ENCODE peak calls at places on chromosome 17, in five cellular contexts. One of them, this sample, is unnamed.

GRCh38 chr17:20094777-20095176 is 85.6 kb downstream of the SPECC1 start:
- DNase-seq in transverse colon: no peak
- DNase-seq in dorsolateral prefrontal cortex: no peak
- DNase-seq in body of pancreas: no peak
- DNase-seq in SK-N-SH: no peak
- DNase-seq in this sample: peak

GRCh38 chr17:27756467-27757371 is 43.6 kb downstream of the NOS2 start:
- DNase-seq in body of pancreas: peak
- DNase-seq in dorsolateral prefrontal cortex: peak
- DNase-seq in transverse colon: peak
- DNase-seq in SK-N-SH: peak
- DNase-seq in this sample: peak

GRCh38 chr17:34423978-34424813 is 61.2 kb upstream of the CCL1 start:
- DNase-seq in SK-N-SH: no peak
- DNase-seq in body of pancreas: no peak
- DNase-seq in transverse colon: no peak
- DNase-seq in dorsolateral prefrontal cortex: no peak
- DNase-seq in this sample: no peak

GRCh38 chr17:62859146-62859545 is 51.0 kb upstream of the MARCHF10 start:
- DNase-seq in transverse colon: no peak
- DNase-seq in body of pancreas: no peak
- DNase-seq in dorsolateral prefrontal cortex: no peak
- DNase-seq in SK-N-SH: no peak
- DNase-seq in this sample: no peak

GRCh38 chr17:35660902-35661301 is 70.5 kb upstream of the RASL10B start:
- DNase-seq in body of pancreas: no peak
- DNase-seq in SK-N-SH: no peak
- DNase-seq in transverse colon: no peak
- DNase-seq in dorsolateral prefrontal cortex: no peak
- DNase-seq in this sample: no peak

GRCh38 chr17:1186214-1186820 is 6.5 kb upstream of the ABR start:
- DNase-seq in body of pancreas: no peak
- DNase-seq in transverse colon: no peak
- DNase-seq in dorsolateral prefrontal cortex: no peak
- DNase-seq in SK-N-SH: no peak
- DNase-seq in this sample: peak

GRCh38 chr17:58305626-58306025 is 23.0 kb downstream of the TSPOAP1 start:
- DNase-seq in dorsolateral prefrontal cortex: no peak
- DNase-seq in body of pancreas: no peak
- DNase-seq in transverse colon: no peak
- DNase-seq in SK-N-SH: no peak
- DNase-seq in this sample: no peak

GRCh38 chr17:58285422-58285810 is 4.7 kb upstream of the MPO start:
- DNase-seq in body of pancreas: no peak
- DNase-seq in transverse colon: no peak
- DNase-seq in SK-N-SH: no peak
- DNase-seq in dorsolateral prefrontal cortex: peak
- DNase-seq in this sample: no peak

DNA sequence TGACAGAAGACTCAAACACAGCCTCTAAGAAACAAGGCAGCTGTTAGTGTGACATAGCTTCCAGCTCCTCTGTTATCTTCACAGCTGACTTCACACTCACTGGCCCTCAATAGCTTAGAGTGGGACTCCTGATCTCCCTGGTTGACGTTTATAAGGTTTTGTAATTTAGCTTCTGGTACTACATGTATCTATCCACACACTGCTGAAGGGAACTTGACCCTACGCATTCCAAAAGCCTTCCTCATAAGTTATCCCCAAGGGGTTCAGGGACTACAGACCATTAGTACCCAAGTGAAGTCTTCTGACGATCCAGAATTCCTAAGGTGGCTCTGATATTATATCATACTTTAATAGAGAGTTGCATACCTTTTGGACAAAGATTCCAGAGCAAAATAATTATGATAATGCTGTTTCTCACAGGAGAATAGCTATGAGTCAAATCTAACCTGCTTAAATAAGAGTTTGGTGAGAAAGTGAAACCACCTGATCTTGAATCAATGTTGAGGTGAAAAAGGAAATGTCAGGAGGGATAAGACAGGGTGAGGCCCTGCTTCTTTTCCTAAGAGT is 14.5 kb downstream of the ACACA start:
- DNase-seq in transverse colon: no peak
- DNase-seq in dorsolateral prefrontal cortex: no peak
- DNase-seq in body of pancreas: no peak
- DNase-seq in SK-N-SH: no peak
- DNase-seq in this sample: peak
- H3K4me3 ChIP-seq in transverse colon: no peak
- H3K4me3 ChIP-seq in dorsolateral prefrontal cortex: no peak
- H3K4me3 ChIP-seq in body of pancreas: no peak
- H3K4me3 ChIP-seq in SK-N-SH: peak
- H3K4me3 ChIP-seq in this sample: no peak

GRCh38 chr17:82318169-82318498 is 726 bp upstream of the CD7 start:
- DNase-seq in transverse colon: no peak
- DNase-seq in SK-N-SH: no peak
- DNase-seq in body of pancreas: no peak
- DNase-seq in dorsolateral prefrontal cortex: no peak
- DNase-seq in this sample: no peak

GRCh38 chr17:82317394-82318168 is at the start of gene CD7:
- DNase-seq in SK-N-SH: no peak
- DNase-seq in dorsolateral prefrontal cortex: no peak
- DNase-seq in transverse colon: no peak
- DNase-seq in body of pancreas: no peak
- DNase-seq in this sample: no peak

GRCh38 chr17:82315703-82316358 is 1.6 kb downstream of the CD7 start:
- DNase-seq in dorsolateral prefrontal cortex: no peak
- DNase-seq in body of pancreas: no peak
- DNase-seq in transverse colon: no peak
- DNase-seq in SK-N-SH: no peak
- DNase-seq in this sample: no peak

GRCh38 chr17:82314721-82315605 is 2.4 kb downstream of the CD7 start:
- DNase-seq in transverse colon: no peak
- DNase-seq in body of pancreas: no peak
- DNase-seq in SK-N-SH: no peak
- DNase-seq in dorsolateral prefrontal cortex: no peak
- DNase-seq in this sample: no peak

DNA sequence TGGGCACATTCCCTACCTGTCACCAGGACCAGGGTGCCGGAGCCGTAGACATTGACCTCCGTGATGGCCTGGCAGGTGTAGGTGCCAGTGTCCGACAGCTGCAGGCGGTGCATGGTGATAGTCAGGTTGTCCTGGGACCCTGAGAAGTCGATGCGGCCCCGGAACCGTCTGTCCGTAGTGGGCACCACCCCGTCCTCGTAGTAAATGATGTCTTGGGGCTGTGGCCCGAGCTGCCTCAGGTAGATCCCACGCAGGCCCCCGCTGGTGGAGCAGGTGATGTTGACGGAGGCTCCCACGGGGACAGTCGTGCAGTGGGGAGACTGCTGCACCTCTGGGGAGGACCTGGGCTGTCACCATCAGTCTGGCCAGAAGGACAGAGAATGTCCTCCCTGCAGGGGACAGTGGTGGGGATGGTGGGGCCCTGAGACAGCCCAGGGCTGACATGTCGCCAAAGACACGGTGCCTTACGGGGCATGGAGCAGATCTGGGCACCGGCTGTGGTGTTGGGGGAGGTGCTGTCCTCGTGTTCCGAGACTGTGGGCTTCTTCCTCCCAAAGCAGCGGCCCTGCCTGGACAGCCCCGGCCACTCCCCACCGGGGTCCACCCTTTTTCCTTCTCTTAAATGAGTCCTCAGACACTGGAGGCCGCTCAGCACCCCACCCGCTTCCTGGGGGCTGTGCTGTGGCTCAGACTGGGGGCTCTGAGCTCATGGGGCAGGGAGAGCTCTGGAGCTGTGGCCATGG is 586 bp downstream of the CD7 start:
- DNase-seq in transverse colon: no peak
- DNase-seq in dorsolateral prefrontal cortex: no peak
- DNase-seq in body of pancreas: no peak
- DNase-seq in SK-N-SH: no peak
- DNase-seq in this sample: no peak
- H3K4me3 ChIP-seq in transverse colon: peak
- H3K4me3 ChIP-seq in dorsolateral prefrontal cortex: no peak
- H3K4me3 ChIP-seq in body of pancreas: no peak
- H3K4me3 ChIP-seq in SK-N-SH: no peak
- H3K4me3 ChIP-seq in this sample: no peak

GRCh38 chr17:49315974-49316570 is 46.0 kb downstream of the ZNF652 start:
- DNase-seq in body of pancreas: no peak
- DNase-seq in SK-N-SH: no peak
- DNase-seq in dorsolateral prefrontal cortex: no peak
- DNase-seq in transverse colon: no peak
- DNase-seq in this sample: no peak
- H3K4me3 ChIP-seq in body of pancreas: no peak
- H3K4me3 ChIP-seq in SK-N-SH: peak
- H3K4me3 ChIP-seq in dorsolateral prefrontal cortex: peak
- H3K4me3 ChIP-seq in transverse colon: no peak
- H3K4me3 ChIP-seq in this sample: no peak

DNA sequence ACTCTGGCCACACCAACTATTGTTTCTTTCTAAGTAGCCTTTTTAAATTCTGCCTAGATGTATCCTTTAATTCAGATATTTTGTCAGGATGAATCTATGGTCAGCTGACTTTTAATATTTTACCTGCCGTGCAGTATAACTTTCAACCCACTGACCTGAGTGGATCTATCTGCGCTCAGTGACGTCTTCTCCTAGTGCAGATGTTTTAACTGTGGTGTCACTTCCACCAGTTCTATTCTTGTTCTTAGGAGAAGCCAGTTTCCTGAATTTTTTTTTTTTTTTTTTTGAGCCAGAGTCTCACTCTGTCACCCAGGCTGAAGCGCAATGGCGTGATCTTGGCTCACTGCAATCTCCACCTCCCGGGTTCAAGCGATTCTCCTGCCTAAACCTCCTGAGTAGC is 5.0 kb upstream of the TM4SF5 start:
- DNase-seq in transverse colon: no peak
- DNase-seq in dorsolateral prefrontal cortex: no peak
- DNase-seq in body of pancreas: no peak
- DNase-seq in SK-N-SH: no peak
- DNase-seq in this sample: no peak
- H3K4me3 ChIP-seq in transverse colon: no peak
- H3K4me3 ChIP-seq in dorsolateral prefrontal cortex: no peak
- H3K4me3 ChIP-seq in body of pancreas: no peak
- H3K4me3 ChIP-seq in SK-N-SH: no peak
- H3K4me3 ChIP-seq in this sample: no peak

GRCh38 chr17:51118330-51119195 is 2.1 kb downstream of the SPAG9 start:
- DNase-seq in SK-N-SH: peak
- DNase-seq in dorsolateral prefrontal cortex: no peak
- DNase-seq in body of pancreas: peak
- DNase-seq in transverse colon: peak
- DNase-seq in this sample: peak
- H3K4me3 ChIP-seq in SK-N-SH: peak
- H3K4me3 ChIP-seq in dorsolateral prefrontal cortex: peak
- H3K4me3 ChIP-seq in body of pancreas: peak
- H3K4me3 ChIP-seq in transverse colon: peak
- H3K4me3 ChIP-seq in this sample: peak

DNA sequence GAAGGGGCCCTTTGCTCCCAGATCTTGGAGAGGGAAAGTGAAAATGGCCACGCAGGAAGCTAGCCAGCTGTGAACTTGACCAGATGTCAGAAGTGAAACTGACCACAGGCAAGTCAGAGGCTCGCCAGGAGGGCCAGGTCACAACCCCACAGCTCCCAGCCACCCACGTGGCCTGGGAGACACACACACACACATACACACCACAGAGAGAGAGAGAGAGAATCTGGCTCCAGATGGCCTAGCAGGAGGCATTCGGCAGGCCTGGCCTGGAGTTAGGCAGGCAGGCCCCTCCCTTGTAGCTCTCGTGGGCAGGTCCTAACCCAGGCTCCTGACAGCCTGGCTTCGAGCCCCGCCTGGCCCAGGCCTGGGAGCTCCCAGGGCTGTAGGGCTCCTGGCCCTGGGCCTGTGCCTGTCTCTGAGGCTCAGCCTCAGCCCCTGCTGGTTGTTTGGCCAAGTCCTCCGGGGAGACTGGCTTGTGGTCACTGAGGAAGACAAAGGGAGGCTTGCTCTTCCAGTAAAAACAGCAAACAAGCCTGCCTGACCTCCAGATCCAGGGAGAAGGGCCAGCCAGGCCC is 20.2 kb downstream of the NGFR start:
- DNase-seq in SK-N-SH: peak
- DNase-seq in transverse colon: peak
- DNase-seq in body of pancreas: peak
- DNase-seq in dorsolateral prefrontal cortex: peak
- DNase-seq in this sample: peak
- H3K4me3 ChIP-seq in SK-N-SH: no peak
- H3K4me3 ChIP-seq in transverse colon: no peak
- H3K4me3 ChIP-seq in body of pancreas: no peak
- H3K4me3 ChIP-seq in dorsolateral prefrontal cortex: no peak
- H3K4me3 ChIP-seq in this sample: no peak

GRCh38 chr17:2393954-2394749 is 6.7 kb downstream of the MNT start:
- DNase-seq in transverse colon: peak
- DNase-seq in body of pancreas: no peak
- DNase-seq in SK-N-SH: peak
- DNase-seq in dorsolateral prefrontal cortex: no peak
- DNase-seq in this sample: no peak
- H3K4me3 ChIP-seq in transverse colon: peak
- H3K4me3 ChIP-seq in body of pancreas: no peak
- H3K4me3 ChIP-seq in SK-N-SH: peak
- H3K4me3 ChIP-seq in dorsolateral prefrontal cortex: peak
- H3K4me3 ChIP-seq in this sample: peak

GRCh38 chr17:76264425-76264754 is 758 bp upstream of the UBALD2 start:
- DNase-seq in body of pancreas: no peak
- DNase-seq in transverse colon: no peak
- DNase-seq in SK-N-SH: no peak
- DNase-seq in dorsolateral prefrontal cortex: no peak
- DNase-seq in this sample: no peak
- H3K4me3 ChIP-seq in body of pancreas: no peak
- H3K4me3 ChIP-seq in transverse colon: no peak
- H3K4me3 ChIP-seq in SK-N-SH: peak
- H3K4me3 ChIP-seq in dorsolateral prefrontal cortex: peak
- H3K4me3 ChIP-seq in this sample: no peak

GRCh38 chr17:78873519-78874340 is 29.3 kb downstream of the CEP295NL start:
- DNase-seq in body of pancreas: peak
- DNase-seq in dorsolateral prefrontal cortex: peak
- DNase-seq in SK-N-SH: peak
- DNase-seq in transverse colon: no peak
- DNase-seq in this sample: peak
- H3K4me3 ChIP-seq in body of pancreas: no peak
- H3K4me3 ChIP-seq in dorsolateral prefrontal cortex: peak
- H3K4me3 ChIP-seq in SK-N-SH: no peak
- H3K4me3 ChIP-seq in transverse colon: no peak
- H3K4me3 ChIP-seq in this sample: no peak

This sample was measured in epithelial cell of esophagus.